ENCODE peak calls at places on chromosomes 5 and 9, in nine cellular contexts. One of them, this sample, is unnamed.

GRCh38 chr9:3906437-3907213 is 380.8 kb upstream of the RFX3 start:
- DNase-seq in Peyer's patch: no peak
- DNase-seq in IMR-90: peak
- DNase-seq in body of pancreas: no peak
- DNase-seq in HCT116: peak
- DNase-seq in prostate gland: no peak
- DNase-seq in lower leg skin: no peak
- DNase-seq in adrenal gland: no peak
- DNase-seq in A549: peak
- DNase-seq in this sample: peak

GRCh38 chr9:83707518-83707767 is 315 bp downstream of the UBQLN1 start:
- DNase-seq in Peyer's patch: no peak
- DNase-seq in IMR-90: no peak
- DNase-seq in body of pancreas: no peak
- DNase-seq in HCT116: no peak
- DNase-seq in prostate gland: no peak
- DNase-seq in lower leg skin: no peak
- DNase-seq in adrenal gland: peak
- DNase-seq in A549: peak
- DNase-seq in this sample: peak

GRCh38 chr5:16378762-16379161 is 86.8 kb downstream of the ZNF622 start:
- DNase-seq in Peyer's patch: no peak
- DNase-seq in IMR-90: no peak
- DNase-seq in body of pancreas: peak
- DNase-seq in HCT116: no peak
- DNase-seq in prostate gland: no peak
- DNase-seq in lower leg skin: no peak
- DNase-seq in adrenal gland: no peak
- DNase-seq in A549: no peak
- DNase-seq in this sample: no peak

GRCh38 chr5:107698286-107698685 is 27.5 kb upstream of the EFNA5 start:
- DNase-seq in Peyer's patch: no peak
- DNase-seq in IMR-90: peak
- DNase-seq in body of pancreas: no peak
- DNase-seq in HCT116: no peak
- DNase-seq in prostate gland: no peak
- DNase-seq in lower leg skin: no peak
- DNase-seq in adrenal gland: no peak
- DNase-seq in A549: no peak
- DNase-seq in this sample: no peak

GRCh38 chr9:89879711-89880110 is 274.9 kb downstream of the GADD45G start:
- DNase-seq in Peyer's patch: peak
- DNase-seq in IMR-90: no peak
- DNase-seq in body of pancreas: peak
- DNase-seq in HCT116: no peak
- DNase-seq in prostate gland: no peak
- DNase-seq in lower leg skin: peak
- DNase-seq in adrenal gland: no peak
- DNase-seq in A549: no peak
- DNase-seq in this sample: no peak

GRCh38 chr9:124934290-124934689 is 6.6 kb downstream of the GOLGA1 start:
- DNase-seq in Peyer's patch: no peak
- DNase-seq in IMR-90: peak
- DNase-seq in body of pancreas: no peak
- DNase-seq in HCT116: no peak
- DNase-seq in prostate gland: no peak
- DNase-seq in lower leg skin: no peak
- DNase-seq in adrenal gland: no peak
- DNase-seq in A549: no peak
- DNase-seq in this sample: peak

GRCh38 chr5:81355291-81356251 is 38.4 kb downstream of the ACOT12 start:
- DNase-seq in Peyer's patch: no peak
- DNase-seq in IMR-90: no peak
- DNase-seq in body of pancreas: no peak
- DNase-seq in HCT116: no peak
- DNase-seq in prostate gland: no peak
- DNase-seq in lower leg skin: no peak
- DNase-seq in adrenal gland: no peak
- DNase-seq in A549: no peak
- DNase-seq in this sample: no peak

GRCh38 chr5:76688836-76689235 is 27.1 kb upstream of the F2R start:
- DNase-seq in Peyer's patch: no peak
- DNase-seq in IMR-90: peak
- DNase-seq in body of pancreas: no peak
- DNase-seq in HCT116: no peak
- DNase-seq in prostate gland: no peak
- DNase-seq in lower leg skin: no peak
- DNase-seq in adrenal gland: no peak
- DNase-seq in A549: no peak
- DNase-seq in this sample: no peak

GRCh38 chr5:171580506-171581265 is 161.2 kb downstream of the FGF18 start:
- DNase-seq in Peyer's patch: no peak
- DNase-seq in IMR-90: peak
- DNase-seq in body of pancreas: no peak
- DNase-seq in HCT116: no peak
- DNase-seq in prostate gland: no peak
- DNase-seq in lower leg skin: no peak
- DNase-seq in adrenal gland: no peak
- DNase-seq in A549: no peak
- DNase-seq in this sample: peak

GRCh38 chr9:100595391-100596199 is 17.7 kb downstream of the CAVIN4 start:
- DNase-seq in Peyer's patch: no peak
- DNase-seq in IMR-90: peak
- DNase-seq in body of pancreas: peak
- DNase-seq in HCT116: peak
- DNase-seq in prostate gland: peak
- DNase-seq in lower leg skin: no peak
- DNase-seq in adrenal gland: peak
- DNase-seq in A549: peak
- DNase-seq in this sample: peak

GRCh38 chr5:115978779-115979178 is 16.5 kb downstream of the LVRN start:
- DNase-seq in Peyer's patch: no peak
- DNase-seq in IMR-90: no peak
- DNase-seq in body of pancreas: no peak
- DNase-seq in HCT116: no peak
- DNase-seq in prostate gland: no peak
- DNase-seq in lower leg skin: no peak
- DNase-seq in adrenal gland: no peak
- DNase-seq in A549: no peak
- DNase-seq in this sample: no peak

GRCh38 chr5:115979203-115979602 is 16.9 kb downstream of the LVRN start:
- DNase-seq in Peyer's patch: no peak
- DNase-seq in IMR-90: no peak
- DNase-seq in body of pancreas: no peak
- DNase-seq in HCT116: no peak
- DNase-seq in prostate gland: no peak
- DNase-seq in lower leg skin: no peak
- DNase-seq in adrenal gland: no peak
- DNase-seq in A549: no peak
- DNase-seq in this sample: no peak

GRCh38 chr5:115977096-115977495 is 14.8 kb downstream of the LVRN start:
- DNase-seq in Peyer's patch: no peak
- DNase-seq in IMR-90: no peak
- DNase-seq in body of pancreas: no peak
- DNase-seq in HCT116: no peak
- DNase-seq in prostate gland: no peak
- DNase-seq in lower leg skin: no peak
- DNase-seq in adrenal gland: no peak
- DNase-seq in A549: no peak
- DNase-seq in this sample: no peak

GRCh38 chr5:115979628-115980041 is 17.4 kb downstream of the LVRN start:
- DNase-seq in Peyer's patch: no peak
- DNase-seq in IMR-90: peak
- DNase-seq in body of pancreas: no peak
- DNase-seq in HCT116: no peak
- DNase-seq in prostate gland: no peak
- DNase-seq in lower leg skin: no peak
- DNase-seq in adrenal gland: no peak
- DNase-seq in A549: no peak
- DNase-seq in this sample: no peak

DNA sequence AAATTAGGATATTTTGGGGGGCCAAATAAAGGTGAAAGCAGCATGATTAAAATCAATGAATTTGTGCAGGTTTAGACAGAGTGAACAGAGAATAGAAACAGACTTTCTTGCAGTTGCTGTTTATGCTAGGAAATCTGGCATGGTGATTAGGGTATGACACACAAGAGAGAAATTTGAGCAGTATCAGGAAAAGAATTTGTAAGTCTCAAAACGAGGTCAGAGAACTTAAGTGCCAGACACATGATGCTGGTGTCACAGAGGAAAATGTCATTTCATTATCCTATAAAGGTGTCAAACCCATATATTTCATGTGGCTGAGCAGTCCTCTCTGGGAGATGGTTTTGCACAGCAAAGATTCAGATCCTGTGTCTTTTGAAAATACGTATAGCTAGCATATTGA is 15.7 kb downstream of the LVRN start:
- DNase-seq in Peyer's patch: no peak
- DNase-seq in IMR-90: peak
- DNase-seq in body of pancreas: no peak
- DNase-seq in HCT116: no peak
- DNase-seq in prostate gland: no peak
- DNase-seq in lower leg skin: peak
- DNase-seq in adrenal gland: no peak
- DNase-seq in A549: no peak
- DNase-seq in this sample: peak
- TF ChIP-seq POLR2A in Peyer's patch: no peak
- TF ChIP-seq POLR2A in IMR-90: no peak
- TF ChIP-seq POLR2A in body of pancreas: no peak
- TF ChIP-seq POLR2A in HCT116: no peak
- TF ChIP-seq POLR2A in prostate gland: no peak
- TF ChIP-seq POLR2A in lower leg skin: no peak
- TF ChIP-seq POLR2A in adrenal gland: no peak
- TF ChIP-seq POLR2A in A549: no peak
- TF ChIP-seq POLR2A in this sample: no peak

DNA sequence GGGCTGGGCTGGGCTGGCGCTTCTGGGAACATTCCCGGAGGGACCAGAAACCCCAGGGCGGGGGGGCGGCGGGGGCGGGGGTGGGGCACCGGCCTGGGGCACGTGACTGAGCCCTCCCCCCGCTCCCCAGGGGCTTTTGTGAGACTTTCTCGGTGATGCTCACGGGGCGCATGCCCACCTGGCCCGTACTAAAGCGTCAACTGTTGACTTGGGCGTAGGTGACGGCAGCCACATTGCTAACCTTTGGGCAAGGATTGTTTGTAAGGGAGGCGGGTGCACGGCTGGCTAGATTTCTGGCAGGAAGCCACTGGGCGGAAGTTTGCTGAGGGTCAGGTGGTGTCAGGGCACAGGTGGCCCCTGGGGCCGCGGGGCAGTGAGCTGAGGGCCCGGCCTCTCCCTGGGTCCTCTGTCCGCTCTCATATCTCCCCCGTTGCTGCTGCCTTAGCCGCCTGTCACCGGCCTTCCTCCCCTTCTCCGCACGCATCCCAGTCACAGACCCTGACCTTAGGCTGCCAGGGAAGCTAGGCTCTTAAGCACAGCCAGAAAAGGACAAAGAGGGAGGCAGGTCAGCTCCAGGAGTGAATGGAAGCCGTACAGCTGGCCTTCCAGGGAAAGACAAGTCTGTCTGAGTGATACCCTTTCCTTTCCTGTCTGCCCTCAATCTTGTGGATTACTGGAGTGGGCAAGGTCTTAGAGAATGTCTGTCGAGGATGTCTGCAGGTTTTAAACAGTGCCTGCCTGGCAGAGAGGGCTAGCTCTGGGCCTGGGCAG is 812 bp downstream of the CACFD1 start:
- DNase-seq in Peyer's patch: peak
- DNase-seq in IMR-90: no peak
- DNase-seq in body of pancreas: peak
- DNase-seq in HCT116: no peak
- DNase-seq in prostate gland: peak
- DNase-seq in lower leg skin: peak
- DNase-seq in adrenal gland: peak
- DNase-seq in A549: peak
- DNase-seq in this sample: peak
- TF ChIP-seq POLR2A in Peyer's patch: peak
- TF ChIP-seq POLR2A in IMR-90: no peak
- TF ChIP-seq POLR2A in body of pancreas: peak
- TF ChIP-seq POLR2A in HCT116: no peak
- TF ChIP-seq POLR2A in prostate gland: no peak
- TF ChIP-seq POLR2A in lower leg skin: no peak
- TF ChIP-seq POLR2A in adrenal gland: no peak
- TF ChIP-seq POLR2A in A549: no peak
- TF ChIP-seq POLR2A in this sample: no peak

GRCh38 chr9:126334626-126335621 is 8.3 kb downstream of the MVB12B start:
- DNase-seq in Peyer's patch: no peak
- DNase-seq in IMR-90: peak
- DNase-seq in body of pancreas: no peak
- DNase-seq in HCT116: no peak
- DNase-seq in prostate gland: no peak
- DNase-seq in lower leg skin: no peak
- DNase-seq in adrenal gland: no peak
- DNase-seq in A549: no peak
- DNase-seq in this sample: no peak
- TF ChIP-seq POLR2A in Peyer's patch: no peak
- TF ChIP-seq POLR2A in IMR-90: no peak
- TF ChIP-seq POLR2A in body of pancreas: no peak
- TF ChIP-seq POLR2A in HCT116: no peak
- TF ChIP-seq POLR2A in prostate gland: no peak
- TF ChIP-seq POLR2A in lower leg skin: no peak
- TF ChIP-seq POLR2A in adrenal gland: no peak
- TF ChIP-seq POLR2A in A549: no peak
- TF ChIP-seq POLR2A in this sample: no peak

DNA sequence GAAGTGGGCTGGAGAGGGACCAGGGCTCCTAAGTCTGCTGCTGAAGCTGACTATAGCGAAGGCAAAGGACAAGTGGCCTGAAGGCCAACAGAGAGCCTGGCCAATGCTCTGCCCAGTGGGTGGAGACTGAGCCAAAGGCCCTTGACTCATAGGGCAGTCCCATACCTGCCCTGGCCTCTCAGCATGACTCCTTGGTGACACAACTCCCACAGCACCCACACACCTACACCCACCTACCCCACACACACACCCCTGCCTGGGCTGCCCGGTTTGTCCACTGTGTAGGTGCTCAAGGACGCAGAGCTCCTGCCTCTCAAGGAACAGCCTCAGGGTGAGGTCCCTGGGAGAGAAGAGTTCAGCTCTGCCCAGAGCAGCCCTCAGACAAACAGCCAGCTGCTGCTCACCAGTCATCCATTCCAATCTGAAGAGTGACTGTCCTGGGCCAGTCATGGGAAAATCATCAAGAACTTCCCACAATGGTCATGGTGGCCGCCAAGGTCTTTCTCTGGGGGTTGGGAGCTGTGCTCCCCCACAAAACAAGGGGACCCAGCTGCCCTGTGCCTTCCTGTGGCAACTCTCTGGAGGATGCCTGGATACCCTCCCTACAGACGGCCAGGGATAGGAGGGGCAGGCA is 5.0 kb downstream of the TNIP1 start:
- DNase-seq in Peyer's patch: peak
- DNase-seq in IMR-90: peak
- DNase-seq in body of pancreas: peak
- DNase-seq in HCT116: no peak
- DNase-seq in prostate gland: no peak
- DNase-seq in lower leg skin: no peak
- DNase-seq in adrenal gland: peak
- DNase-seq in A549: no peak
- DNase-seq in this sample: no peak
- TF ChIP-seq POLR2A in Peyer's patch: peak
- TF ChIP-seq POLR2A in IMR-90: no peak
- TF ChIP-seq POLR2A in body of pancreas: peak
- TF ChIP-seq POLR2A in HCT116: no peak
- TF ChIP-seq POLR2A in prostate gland: no peak
- TF ChIP-seq POLR2A in lower leg skin: no peak
- TF ChIP-seq POLR2A in adrenal gland: no peak
- TF ChIP-seq POLR2A in A549: no peak
- TF ChIP-seq POLR2A in this sample: no peak